ENCODE peak calls at places on chromosomes 4 and X, in five cellular contexts. J, A, L, K and I are unnamed samples.

GRCh38 chr4:176988226-176988625 is 195.5 kb upstream of the VEGFC start:
- DNase-seq in A (peak; percentile 90), K (no peak), J (peak; percentile 88), L (no peak), I (no peak)

GRCh38 chrX:444305-444704 is 57.6 kb upstream of the PPP2R3B start:
- DNase-seq in K (no peak), L (no peak), J (no peak), A (no peak), I (no peak)

GRCh38 chr4:107562306-107562705 is 157.7 kb downstream of the PAPSS1 start:
- DNase-seq in K (no peak), L (no peak), A (no peak), J (no peak), I (no peak)

GRCh38 chr4:138263438-138263837 is 21.3 kb upstream of the SLC7A11 start:
- DNase-seq in A (peak; percentile 19), L (no peak), K (no peak), J (no peak), I (no peak)

GRCh38 chr4:1663549-1663948 is 20.6 kb downstream of the FAM53A start:
- DNase-seq in K (no peak), J (no peak), A (no peak), L (no peak), I (no peak)

GRCh38 chr4:127251423-127251822 is 381.3 kb upstream of the INTU start:
- DNase-seq in A (peak; percentile 54), L (no peak), K (no peak), J (no peak), I (no peak)

GRCh38 chr4:5957091-5957490 is 61.1 kb downstream of the C4orf50 start:
- DNase-seq in A (no peak), K (no peak), J (no peak), L (no peak), I (no peak)

GRCh38 chr4:141154725-141155124 is 21.5 kb upstream of the RNF150 start:
- DNase-seq in J (no peak), K (no peak), L (no peak), A (no peak), I (no peak)

GRCh38 chr4:147492761-147493160 is 11.9 kb downstream of the EDNRA start:
- DNase-seq in J (peak; percentile 46), K (no peak), L (no peak), A (peak; percentile 85), I (no peak)